ENCODE peak calls at places on chromosomes 5 and 9, in ten cellular contexts. One of them, this sample, is unnamed.

GRCh38 chr9:13279284-13280162 is at the start of gene MPDZ:
- DNase-seq in mesendoderm: peak
- DNase-seq in germinal center: peak
- DNase-seq in glomerular endothelial cell: no peak
- DNase-seq in breast epithelium: peak
- DNase-seq in activated CD4-positive, CD25-positive, alpha-beta regulatory T cell treated with anti-CD3 and anti-CD28 coated beads, Interleukin-2, amount 50 U/mL, for 72 hours: no peak
- DNase-seq in AG09319: no peak
- DNase-seq in hypothalamus: peak
- DNase-seq in Right ventricle myocardium superior: peak
- DNase-seq in NCI-H2081 treated with DMSO at 0.1 percent for 48 hours: no peak
- DNase-seq in this sample: peak

GRCh38 chr5:173884402-173885053 is 3.6 kb upstream of the CPEB4 start:
- DNase-seq in activated CD4-positive, CD25-positive, alpha-beta regulatory T cell treated with anti-CD3 and anti-CD28 coated beads, Interleukin-2, amount 50 U/mL, for 72 hours: no peak
- DNase-seq in mesendoderm: no peak
- DNase-seq in NCI-H2081 treated with DMSO at 0.1 percent for 48 hours: no peak
- DNase-seq in hypothalamus: no peak
- DNase-seq in breast epithelium: no peak
- DNase-seq in glomerular endothelial cell: no peak
- DNase-seq in Right ventricle myocardium superior: no peak
- DNase-seq in AG09319: no peak
- DNase-seq in germinal center: no peak
- DNase-seq in this sample: no peak

GRCh38 chr5:74648835-74649286 is 8.3 kb upstream of the ENC1 start:
- DNase-seq in germinal center: peak
- DNase-seq in NCI-H2081 treated with DMSO at 0.1 percent for 48 hours: no peak
- DNase-seq in AG09319: no peak
- DNase-seq in mesendoderm: peak
- DNase-seq in activated CD4-positive, CD25-positive, alpha-beta regulatory T cell treated with anti-CD3 and anti-CD28 coated beads, Interleukin-2, amount 50 U/mL, for 72 hours: no peak
- DNase-seq in hypothalamus: peak
- DNase-seq in glomerular endothelial cell: no peak
- DNase-seq in Right ventricle myocardium superior: no peak
- DNase-seq in breast epithelium: no peak
- DNase-seq in this sample: peak

GRCh38 chr9:116497081-116497480 is 190.0 kb upstream of the TRIM32 start:
- DNase-seq in hypothalamus: no peak
- DNase-seq in mesendoderm: no peak
- DNase-seq in NCI-H2081 treated with DMSO at 0.1 percent for 48 hours: no peak
- DNase-seq in glomerular endothelial cell: no peak
- DNase-seq in activated CD4-positive, CD25-positive, alpha-beta regulatory T cell treated with anti-CD3 and anti-CD28 coated beads, Interleukin-2, amount 50 U/mL, for 72 hours: no peak
- DNase-seq in breast epithelium: no peak
- DNase-seq in AG09319: no peak
- DNase-seq in germinal center: no peak
- DNase-seq in Right ventricle myocardium superior: no peak
- DNase-seq in this sample: no peak

GRCh38 chr9:114366334-114367128 is 21.3 kb downstream of the AKNA start:
- DNase-seq in hypothalamus: no peak
- DNase-seq in activated CD4-positive, CD25-positive, alpha-beta regulatory T cell treated with anti-CD3 and anti-CD28 coated beads, Interleukin-2, amount 50 U/mL, for 72 hours: no peak
- DNase-seq in Right ventricle myocardium superior: no peak
- DNase-seq in mesendoderm: no peak
- DNase-seq in NCI-H2081 treated with DMSO at 0.1 percent for 48 hours: no peak
- DNase-seq in AG09319: peak
- DNase-seq in glomerular endothelial cell: no peak
- DNase-seq in germinal center: no peak
- DNase-seq in breast epithelium: no peak
- DNase-seq in this sample: no peak

GRCh38 chr9:132018957-132019405 is 60.7 kb downstream of the MED27 start:
- DNase-seq in glomerular endothelial cell: no peak
- DNase-seq in Right ventricle myocardium superior: no peak
- DNase-seq in NCI-H2081 treated with DMSO at 0.1 percent for 48 hours: no peak
- DNase-seq in AG09319: no peak
- DNase-seq in hypothalamus: peak
- DNase-seq in germinal center: no peak
- DNase-seq in mesendoderm: no peak
- DNase-seq in breast epithelium: no peak
- DNase-seq in activated CD4-positive, CD25-positive, alpha-beta regulatory T cell treated with anti-CD3 and anti-CD28 coated beads, Interleukin-2, amount 50 U/mL, for 72 hours: no peak
- DNase-seq in this sample: no peak

GRCh38 chr5:96338624-96339023 is 94.4 kb downstream of the PCSK1 start:
- DNase-seq in activated CD4-positive, CD25-positive, alpha-beta regulatory T cell treated with anti-CD3 and anti-CD28 coated beads, Interleukin-2, amount 50 U/mL, for 72 hours: no peak
- DNase-seq in mesendoderm: no peak
- DNase-seq in AG09319: no peak
- DNase-seq in breast epithelium: peak
- DNase-seq in germinal center: no peak
- DNase-seq in NCI-H2081 treated with DMSO at 0.1 percent for 48 hours: no peak
- DNase-seq in hypothalamus: no peak
- DNase-seq in Right ventricle myocardium superior: peak
- DNase-seq in glomerular endothelial cell: no peak
- DNase-seq in this sample: no peak

GRCh38 chr9:133990366-133991210 is 1.5 kb downstream of the VAV2 start:
- DNase-seq in breast epithelium: no peak
- DNase-seq in AG09319: no peak
- DNase-seq in germinal center: no peak
- DNase-seq in activated CD4-positive, CD25-positive, alpha-beta regulatory T cell treated with anti-CD3 and anti-CD28 coated beads, Interleukin-2, amount 50 U/mL, for 72 hours: no peak
- DNase-seq in hypothalamus: no peak
- DNase-seq in glomerular endothelial cell: peak
- DNase-seq in NCI-H2081 treated with DMSO at 0.1 percent for 48 hours: no peak
- DNase-seq in mesendoderm: peak
- DNase-seq in Right ventricle myocardium superior: peak
- DNase-seq in this sample: no peak

GRCh38 chr5:173663810-173664526 is 47.5 kb upstream of the BOD1 start:
- DNase-seq in germinal center: no peak
- DNase-seq in hypothalamus: no peak
- DNase-seq in AG09319: no peak
- DNase-seq in NCI-H2081 treated with DMSO at 0.1 percent for 48 hours: no peak
- DNase-seq in Right ventricle myocardium superior: peak
- DNase-seq in breast epithelium: no peak
- DNase-seq in mesendoderm: no peak
- DNase-seq in activated CD4-positive, CD25-positive, alpha-beta regulatory T cell treated with anti-CD3 and anti-CD28 coated beads, Interleukin-2, amount 50 U/mL, for 72 hours: no peak
- DNase-seq in glomerular endothelial cell: no peak
- DNase-seq in this sample: no peak

GRCh38 chr5:137516251-137516797 is 17.2 kb upstream of the SPOCK1 start:
- DNase-seq in breast epithelium: no peak
- DNase-seq in AG09319: no peak
- DNase-seq in NCI-H2081 treated with DMSO at 0.1 percent for 48 hours: no peak
- DNase-seq in germinal center: no peak
- DNase-seq in Right ventricle myocardium superior: no peak
- DNase-seq in glomerular endothelial cell: no peak
- DNase-seq in mesendoderm: peak
- DNase-seq in activated CD4-positive, CD25-positive, alpha-beta regulatory T cell treated with anti-CD3 and anti-CD28 coated beads, Interleukin-2, amount 50 U/mL, for 72 hours: no peak
- DNase-seq in hypothalamus: no peak
- DNase-seq in this sample: no peak

GRCh38 chr5:124790895-124791732 is 44.7 kb upstream of the ZNF608 start:
- DNase-seq in germinal center: no peak
- DNase-seq in glomerular endothelial cell: no peak
- DNase-seq in activated CD4-positive, CD25-positive, alpha-beta regulatory T cell treated with anti-CD3 and anti-CD28 coated beads, Interleukin-2, amount 50 U/mL, for 72 hours: no peak
- DNase-seq in Right ventricle myocardium superior: no peak
- DNase-seq in breast epithelium: no peak
- DNase-seq in NCI-H2081 treated with DMSO at 0.1 percent for 48 hours: peak
- DNase-seq in AG09319: no peak
- DNase-seq in hypothalamus: no peak
- DNase-seq in mesendoderm: no peak
- DNase-seq in this sample: no peak

GRCh38 chr9:135714242-135715055 is 12.5 kb downstream of the KCNT1 start:
- DNase-seq in hypothalamus: no peak
- DNase-seq in breast epithelium: no peak
- DNase-seq in germinal center: no peak
- DNase-seq in mesendoderm: peak
- DNase-seq in glomerular endothelial cell: no peak
- DNase-seq in NCI-H2081 treated with DMSO at 0.1 percent for 48 hours: no peak
- DNase-seq in Right ventricle myocardium superior: no peak
- DNase-seq in AG09319: no peak
- DNase-seq in activated CD4-positive, CD25-positive, alpha-beta regulatory T cell treated with anti-CD3 and anti-CD28 coated beads, Interleukin-2, amount 50 U/mL, for 72 hours: no peak
- DNase-seq in this sample: no peak

GRCh38 chr5:67038817-67039603 is 157.6 kb downstream of the CD180 start:
- DNase-seq in Right ventricle myocardium superior: no peak
- DNase-seq in germinal center: no peak
- DNase-seq in breast epithelium: no peak
- DNase-seq in activated CD4-positive, CD25-positive, alpha-beta regulatory T cell treated with anti-CD3 and anti-CD28 coated beads, Interleukin-2, amount 50 U/mL, for 72 hours: no peak
- DNase-seq in glomerular endothelial cell: no peak
- DNase-seq in NCI-H2081 treated with DMSO at 0.1 percent for 48 hours: no peak
- DNase-seq in mesendoderm: peak
- DNase-seq in AG09319: no peak
- DNase-seq in hypothalamus: no peak
- DNase-seq in this sample: no peak

GRCh38 chr5:38601133-38601842 is 44.8 kb upstream of the LIFR start:
- DNase-seq in AG09319: no peak
- DNase-seq in NCI-H2081 treated with DMSO at 0.1 percent for 48 hours: no peak
- DNase-seq in breast epithelium: no peak
- DNase-seq in glomerular endothelial cell: no peak
- DNase-seq in Right ventricle myocardium superior: no peak
- DNase-seq in mesendoderm: no peak
- DNase-seq in germinal center: no peak
- DNase-seq in hypothalamus: no peak
- DNase-seq in activated CD4-positive, CD25-positive, alpha-beta regulatory T cell treated with anti-CD3 and anti-CD28 coated beads, Interleukin-2, amount 50 U/mL, for 72 hours: no peak
- DNase-seq in this sample: no peak

GRCh38 chr5:151680944-151681427 is 5.7 kb downstream of the SPARC start:
- DNase-seq in glomerular endothelial cell: no peak
- DNase-seq in AG09319: no peak
- DNase-seq in hypothalamus: no peak
- DNase-seq in activated CD4-positive, CD25-positive, alpha-beta regulatory T cell treated with anti-CD3 and anti-CD28 coated beads, Interleukin-2, amount 50 U/mL, for 72 hours: no peak
- DNase-seq in Right ventricle myocardium superior: no peak
- DNase-seq in germinal center: no peak
- DNase-seq in mesendoderm: peak
- DNase-seq in breast epithelium: no peak
- DNase-seq in NCI-H2081 treated with DMSO at 0.1 percent for 48 hours: no peak
- DNase-seq in this sample: no peak

GRCh38 chr9:133818444-133818843 is 80.3 kb upstream of the SARDH start:
- DNase-seq in NCI-H2081 treated with DMSO at 0.1 percent for 48 hours: no peak
- DNase-seq in mesendoderm: no peak
- DNase-seq in Right ventricle myocardium superior: no peak
- DNase-seq in AG09319: no peak
- DNase-seq in glomerular endothelial cell: no peak
- DNase-seq in activated CD4-positive, CD25-positive, alpha-beta regulatory T cell treated with anti-CD3 and anti-CD28 coated beads, Interleukin-2, amount 50 U/mL, for 72 hours: no peak
- DNase-seq in germinal center: no peak
- DNase-seq in breast epithelium: no peak
- DNase-seq in hypothalamus: no peak
- DNase-seq in this sample: no peak

GRCh38 chr9:135888766-135889394 is 18.5 kb downstream of the CAMSAP1 start:
- DNase-seq in AG09319: no peak
- DNase-seq in breast epithelium: no peak
- DNase-seq in glomerular endothelial cell: no peak
- DNase-seq in hypothalamus: no peak
- DNase-seq in Right ventricle myocardium superior: no peak
- DNase-seq in mesendoderm: no peak
- DNase-seq in germinal center: no peak
- DNase-seq in NCI-H2081 treated with DMSO at 0.1 percent for 48 hours: no peak
- DNase-seq in activated CD4-positive, CD25-positive, alpha-beta regulatory T cell treated with anti-CD3 and anti-CD28 coated beads, Interleukin-2, amount 50 U/mL, for 72 hours: no peak
- DNase-seq in this sample: no peak

GRCh38 chr5:102858221-102858620 is 103.1 kb downstream of the PAM start:
- DNase-seq in AG09319: no peak
- DNase-seq in germinal center: no peak
- DNase-seq in NCI-H2081 treated with DMSO at 0.1 percent for 48 hours: no peak
- DNase-seq in activated CD4-positive, CD25-positive, alpha-beta regulatory T cell treated with anti-CD3 and anti-CD28 coated beads, Interleukin-2, amount 50 U/mL, for 72 hours: no peak
- DNase-seq in glomerular endothelial cell: no peak
- DNase-seq in breast epithelium: no peak
- DNase-seq in mesendoderm: peak
- DNase-seq in hypothalamus: no peak
- DNase-seq in Right ventricle myocardium superior: no peak
- DNase-seq in this sample: no peak

GRCh38 chr5:173864126-173865075 is 23.7 kb upstream of the CPEB4 start:
- DNase-seq in Right ventricle myocardium superior: peak
- DNase-seq in glomerular endothelial cell: no peak
- DNase-seq in AG09319: no peak
- DNase-seq in breast epithelium: no peak
- DNase-seq in hypothalamus: no peak
- DNase-seq in mesendoderm: no peak
- DNase-seq in activated CD4-positive, CD25-positive, alpha-beta regulatory T cell treated with anti-CD3 and anti-CD28 coated beads, Interleukin-2, amount 50 U/mL, for 72 hours: no peak
- DNase-seq in germinal center: no peak
- DNase-seq in NCI-H2081 treated with DMSO at 0.1 percent for 48 hours: no peak
- DNase-seq in this sample: no peak

GRCh38 chr9:106174331-106174730 is 480.0 kb downstream of the TMEM38B start:
- DNase-seq in Right ventricle myocardium superior: no peak
- DNase-seq in glomerular endothelial cell: no peak
- DNase-seq in germinal center: no peak
- DNase-seq in breast epithelium: no peak
- DNase-seq in AG09319: no peak
- DNase-seq in mesendoderm: no peak
- DNase-seq in activated CD4-positive, CD25-positive, alpha-beta regulatory T cell treated with anti-CD3 and anti-CD28 coated beads, Interleukin-2, amount 50 U/mL, for 72 hours: no peak
- DNase-seq in hypothalamus: no peak
- DNase-seq in NCI-H2081 treated with DMSO at 0.1 percent for 48 hours: no peak
- DNase-seq in this sample: no peak

GRCh38 chr9:91074866-91075265 is 273.2 kb downstream of the SYK start:
- DNase-seq in germinal center: no peak
- DNase-seq in NCI-H2081 treated with DMSO at 0.1 percent for 48 hours: no peak
- DNase-seq in activated CD4-positive, CD25-positive, alpha-beta regulatory T cell treated with anti-CD3 and anti-CD28 coated beads, Interleukin-2, amount 50 U/mL, for 72 hours: no peak
- DNase-seq in breast epithelium: no peak
- DNase-seq in Right ventricle myocardium superior: no peak
- DNase-seq in glomerular endothelial cell: no peak
- DNase-seq in hypothalamus: no peak
- DNase-seq in AG09319: no peak
- DNase-seq in mesendoderm: no peak
- DNase-seq in this sample: no peak

This sample was measured in DMS 273 treated with DMSO at 0.1 percent for 48 hours.